ENCODE peak calls at places on chromosome 15, in eight cellular contexts. I, M, Z, H, O, A, E and G are unnamed samples.

GRCh38 chr15:53837263-53837662 is 77.8 kb upstream of the WDR72 start:
- DNase-seq in O (no peak), A (peak; percentile 85), H (no peak), M (peak; percentile 86), I (no peak), E (no peak), Z (no peak), G (no peak)

GRCh38 chr15:49832421-49832980 is 211.7 kb downstream of the DTWD1 start:
- DNase-seq in Z (peak; percentile 8), M (peak; percentile 61), A (no peak), E (peak; percentile 34), H (no peak), O (no peak), I (no peak), G (no peak)

GRCh38 chr15:66700412-66700801 is 1.6 kb upstream of the SMAD6 start:
- DNase-seq in I (no peak), E (no peak), A (no peak), M (peak; percentile 53), O (no peak), Z (no peak), H (no peak), G (no peak)

GRCh38 chr15:33678606-33679005 is 289.7 kb upstream of the CHRM5 start:
- DNase-seq in I (no peak), M (no peak), A (no peak), O (no peak), E (no peak), H (no peak), Z (no peak), G (no peak)

GRCh38 chr15:89761009-89761831 is 10.2 kb upstream of the MESP1 start:
- DNase-seq in O (no peak), H (no peak), I (peak; percentile 80), Z (no peak), E (no peak), A (no peak), M (no peak), G (no peak)

GRCh38 chr15:57527382-57528091 is 64.2 kb upstream of the MYZAP start:
- DNase-seq in E (peak; percentile 92), H (peak; percentile 79), Z (peak; percentile 96), I (no peak), O (peak; percentile 67), M (peak; percentile 97), A (peak; percentile 86), G (peak; percentile 85)

GRCh38 chr15:44038801-44039200 is 156.3 kb downstream of the FRMD5 start:
- DNase-seq in I (no peak), Z (no peak), O (no peak), E (no peak), M (peak; percentile 39), A (no peak), H (no peak), G (no peak)

GRCh38 chr15:64038878-64039277 is 7.4 kb downstream of the DAPK2 start:
- DNase-seq in I (no peak), A (no peak), M (no peak), Z (no peak), O (no peak), E (no peak), H (no peak), G (no peak)

GRCh38 chr15:85910796-85911195 is 116.1 kb upstream of the KLHL25 start:
- DNase-seq in I (no peak), A (no peak), Z (no peak), H (no peak), O (no peak), E (no peak), M (peak; percentile 45), G (no peak)

GRCh38 chr15:55267401-55268053 is 22.1 kb downstream of the RAB27A start:
- DNase-seq in I (no peak), E (peak; percentile 41), M (peak; percentile 74), H (peak; percentile 77), A (no peak), O (no peak), Z (no peak), G (no peak)

GRCh38 chr15:84079885-84080777 is 155.4 kb upstream of the GOLGA6L4 start:
- DNase-seq in Z (peak; percentile 28), O (no peak), I (no peak), M (peak; percentile 76), E (peak; percentile 12), A (peak; percentile 65), H (peak; percentile 9), G (no peak)

GRCh38 chr15:54840999-54841398 is 355.7 kb downstream of the RSL24D1 start:
- DNase-seq in A (no peak), O (no peak), Z (no peak), M (peak; percentile 1), H (no peak), E (no peak), I (no peak), G (no peak)

GRCh38 chr15:47351501-47351900 is 365.8 kb upstream of the SEMA6D start:
- DNase-seq in H (no peak), O (no peak), M (no peak), A (no peak), Z (no peak), I (no peak), E (no peak), G (no peak)

GRCh38 chr15:76468722-76469121 is 132.1 kb downstream of the ISL2 start:
- DNase-seq in O (no peak), A (no peak), Z (no peak), I (no peak), H (no peak), E (no peak), M (no peak), G (no peak)

GRCh38 chr15:61157933-61158332 is 71.2 kb downstream of the RORA start:
- DNase-seq in I (peak; percentile 93), A (no peak), Z (peak; percentile 39), O (no peak), M (no peak), H (no peak), E (peak; percentile 44), G (no peak)

GRCh38 chr15:68725736-68726135 is 95.0 kb downstream of the ANP32A start:
- DNase-seq in A (no peak), E (peak; percentile 72), I (no peak), H (no peak), O (no peak), M (no peak), Z (peak; percentile 54), G (no peak)

GRCh38 chr15:61003683-61004299 is 225.3 kb downstream of the RORA start:
- DNase-seq in A (no peak), I (no peak), Z (no peak), O (no peak), H (no peak), E (no peak), M (no peak), G (no peak)

GRCh38 chr15:41852736-41853135 is 14.1 kb downstream of the PLA2G4B start:
- DNase-seq in M (no peak), Z (no peak), I (no peak), E (no peak), O (no peak), H (no peak), A (no peak), G (no peak)

GRCh38 chr15:76866008-76866407 is 39.1 kb downstream of the SCAPER start:
- DNase-seq in A (no peak), Z (peak; percentile 1), M (peak; percentile 5), I (no peak), E (peak; percentile 29), H (no peak), O (no peak), G (no peak)

GRCh38 chr15:78461171-78461881 is 23.3 kb downstream of the IREB2 start:
- DNase-seq in A (no peak), H (no peak), M (peak; percentile 25), O (no peak), Z (no peak), I (no peak), E (peak; percentile 11), G (no peak)

GRCh38 chr15:95857124-95857757 is 473.3 kb upstream of the NR2F2 start:
- DNase-seq in A (no peak), I (no peak), E (peak; percentile 52), O (no peak), H (no peak), M (peak; percentile 56), Z (peak; percentile 65), G (no peak)

GRCh38 chr15:48565560-48566482 is 79.7 kb downstream of the FBN1 start:
- DNase-seq in E (peak; percentile 96), A (no peak), H (no peak), Z (peak; percentile 92), M (no peak), I (no peak), O (peak; percentile 65), G (peak; percentile 96)

GRCh38 chr15:84749111-84749991 is 959 bp downstream of the ZNF592 start:
- DNase-seq in O (no peak), Z (peak; percentile 63), A (no peak), M (peak; percentile 70), E (peak; percentile 40), H (peak; percentile 26), I (peak; percentile 87), G (no peak)

GRCh38 chr15:40925863-40926658 is 3.1 kb upstream of the DLL4 start:
- DNase-seq in O (no peak), H (no peak), M (peak; percentile 22), Z (peak; percentile 55), A (peak; percentile 44), E (no peak), I (no peak), G (no peak)

GRCh38 chr15:67924359-67924974 is 84.6 kb upstream of the RNU6-1 start:
- DNase-seq in Z (no peak), H (no peak), I (no peak), O (no peak), A (no peak), E (no peak), M (no peak), G (no peak)

GRCh38 chr15:29540479-29540878 is 270.9 kb upstream of the NSMCE3 start:
- DNase-seq in M (no peak), A (no peak), Z (no peak), O (no peak), E (no peak), I (no peak), H (no peak), G (no peak)

GRCh38 chr15:60546764-60547163 is 67.8 kb upstream of the ICE2 start:
- DNase-seq in E (no peak), A (no peak), Z (no peak), H (no peak), O (no peak), I (no peak), M (no peak), G (no peak)

GRCh38 chr15:68303560-68304436 is 26.3 kb downstream of the FEM1B start:
- DNase-seq in Z (peak; percentile 57), M (no peak), H (no peak), I (peak; percentile 76), E (no peak), O (no peak), A (no peak), G (no peak)

GRCh38 chr15:38844683-38845195 is 280.1 kb upstream of the RASGRP1 start:
- DNase-seq in O (no peak), H (no peak), M (no peak), I (no peak), E (no peak), A (no peak), Z (peak; percentile 40), G (no peak)

GRCh38 chr15:82804575-82804949 is 1.3 kb downstream of the FSD2 start:
- DNase-seq in O (no peak), A (no peak), Z (no peak), M (no peak), H (no peak), I (no peak), E (peak; percentile 18), G (no peak)

GRCh38 chr15:70643783-70644125 is 119.6 kb downstream of the UACA start:
- DNase-seq in A (no peak), E (peak; percentile 29), I (no peak), H (no peak), Z (peak; percentile 44), M (no peak), O (no peak), G (no peak)

GRCh38 chr15:66865622-66866611 is 163.9 kb downstream of the SMAD6 start:
- DNase-seq in M (no peak), E (no peak), Z (no peak), O (no peak), A (no peak), I (peak; percentile 89), H (peak; percentile 94), G (no peak)

GRCh38 chr15:88518903-88519302 is 27.6 kb downstream of the DET1 start:
- DNase-seq in M (no peak), Z (no peak), H (no peak), A (no peak), O (no peak), E (no peak), I (no peak), G (no peak)

GRCh38 chr15:64009241-64009640 is 37.0 kb downstream of the DAPK2 start:
- DNase-seq in E (peak; percentile 36), H (no peak), Z (peak; percentile 51), A (no peak), O (no peak), I (no peak), M (no peak), G (no peak)